ENCODE peak calls at places on chromosomes 3 and 15, in eight cellular contexts. H, B, W, O, D, Q, K and G are unnamed samples.
A peak's percentile ranks its signal among the peaks of the same experiment; 100 is the strongest.

GRCh38 chr3:189132125-189132744 is 39.5 kb upstream of the TPRG1 start:
- DNase-seq in K (peak; percentile 56), Q (no peak), W (no peak), O (peak; percentile 74), D (peak; percentile 71), H (peak; percentile 34), B (no peak), G (peak; percentile 4)

GRCh38 chr3:194386066-194386465 is 13.0 kb downstream of the GP5 start:
- DNase-seq in O (no peak), W (peak; percentile 27), K (no peak), Q (no peak), H (no peak), B (no peak), D (no peak), G (no peak)

GRCh38 chr3:197335428-197336132 is 37.2 kb upstream of the DLG1 start:
- DNase-seq in B (no peak), W (no peak), H (no peak), O (no peak), K (peak; percentile 43), D (no peak), Q (no peak), G (no peak)

GRCh38 chr3:141659821-141660597 is 78.1 kb upstream of the RNF7 start:
- DNase-seq in O (peak; percentile 30), B (no peak), Q (no peak), D (no peak), H (peak; percentile 72), K (no peak), W (peak; percentile 78), G (no peak)

GRCh38 chr15:51883436-51883835 is 54.0 kb downstream of the TMOD3 start:
- DNase-seq in H (no peak), W (no peak), D (no peak), Q (no peak), B (no peak), K (peak; percentile 19), O (peak; percentile 79), G (no peak)

GRCh38 chr15:85620321-85621044 is 174.2 kb downstream of the KLHL25 start:
- DNase-seq in K (no peak), O (peak; percentile 86), B (no peak), Q (no peak), W (no peak), D (peak; percentile 53), H (no peak), G (no peak)

GRCh38 chr3:189551007-189551406 is 80.2 kb upstream of the TP63 start:
- DNase-seq in D (no peak), W (no peak), K (no peak), H (no peak), O (no peak), B (no peak), Q (no peak), G (no peak)

GRCh38 chr3:51706021-51706485 is 815 bp upstream of the GRM2 start:
- DNase-seq in H (no peak), O (no peak), W (peak; percentile 74), K (no peak), Q (no peak), B (no peak), D (no peak), G (no peak)

GRCh38 chr3:14377838-14378169 is 24.6 kb upstream of the SLC6A6 start:
- DNase-seq in O (no peak), Q (no peak), D (no peak), K (no peak), W (peak; percentile 89), B (no peak), H (no peak), G (peak; percentile 33)

GRCh38 chr3:51340311-51340829 is 44.7 kb upstream of the MANF start:
- DNase-seq in K (peak; percentile 87), W (no peak), D (peak; percentile 90), Q (no peak), H (peak; percentile 23), O (peak; percentile 97), B (no peak), G (no peak)